ENCODE peak calls at places on chromosomes 1 and 21, in nine cellular contexts. T is CD8-positive, alpha-beta memory T cell; V is IMR-90; C is fibroblast of lung; W is A673; L is Panc1; Y is iPS DF 6.9; B is tibial artery; U is Peyer's patch. O is an unnamed sample.

GRCh38 chr1:29712801-29713200 is 476.5 kb downstream of the PTPRU start:
- DNase-seq in V (no peak), T (no peak), U (no peak), W (no peak), Y (no peak), C (no peak), B (no peak), L (no peak), O (no peak)

GRCh38 chr1:18945401-18945849 is 11.1 kb downstream of the IFFO2 start:
- DNase-seq in C (peak; percentile 78), T (no peak), V (peak; percentile 62), U (no peak), B (no peak), Y (no peak), W (peak; percentile 97), L (no peak), O (no peak)

GRCh38 chr1:29083318-29084195 is 40.1 kb downstream of the TMEM200B start:
- DNase-seq in W (peak; percentile 27), U (no peak), C (peak; percentile 10), T (no peak), V (no peak), B (no peak), L (no peak), Y (no peak), O (no peak)

GRCh38 chr21:44392916-44393315 is 39.5 kb downstream of the TRPM2 start:
- DNase-seq in B (no peak), C (no peak), T (no peak), W (no peak), U (peak; percentile 5), Y (no peak), L (no peak), V (no peak), O (no peak)

GRCh38 chr1:183576537-183576936 is 13.7 kb downstream of the NCF2 start:
- DNase-seq in Y (no peak), V (no peak), W (no peak), L (no peak), U (no peak), C (no peak), B (no peak), T (no peak), O (no peak)

GRCh38 chr1:24443241-24443656 is 27.6 kb downstream of the NIPAL3 start:
- DNase-seq in W (peak; percentile 14), U (no peak), L (no peak), B (no peak), V (no peak), Y (no peak), C (peak; percentile 36), T (no peak), O (no peak)

GRCh38 chr1:84078108-84078823 is 65.8 kb upstream of the PRKACB start:
- DNase-seq in C (peak; percentile 43), L (no peak), Y (no peak), B (peak; percentile 68), W (peak; percentile 40), V (peak; percentile 36), T (no peak), U (no peak), O (no peak)

GRCh38 chr1:42742617-42743301 is 2.7 kb upstream of the CLDN19 start:
- DNase-seq in C (no peak), V (no peak), L (no peak), Y (no peak), B (no peak), W (no peak), T (no peak), U (no peak), O (no peak)

GRCh38 chr1:43293896-43294760 is 6.7 kb upstream of the TIE1 start:
- DNase-seq in Y (no peak), B (no peak), T (no peak), C (peak; percentile 53), L (peak; percentile 18), U (no peak), V (peak; percentile 56), W (no peak), O (no peak)

GRCh38 chr21:41360072-41360821 is 1.6 kb upstream of the MX2 start:
- DNase-seq in L (no peak), U (peak; percentile 22), B (peak; percentile 72), W (no peak), V (peak; percentile 26), C (peak; percentile 49), Y (no peak), T (no peak), O (peak; percentile 64)

GRCh38 chr21:41362605-41363369 is 960 bp downstream of the MX2 start:
- DNase-seq in V (no peak), W (no peak), B (no peak), C (no peak), L (no peak), T (peak; percentile 22), Y (no peak), U (no peak), O (no peak)

GRCh38 chr21:41361786-41362604 is at the start of gene MX2:
- DNase-seq in T (peak; percentile 90), L (no peak), U (peak; percentile 85), B (peak; percentile 78), Y (no peak), V (peak; percentile 81), C (peak; percentile 83), W (no peak), O (peak; percentile 54)

GRCh38 chr21:41359289-41359688 is 2.5 kb upstream of the MX2 start:
- DNase-seq in Y (no peak), B (no peak), C (no peak), T (no peak), W (no peak), U (no peak), V (no peak), L (no peak), O (peak; percentile 5)

GRCh38 chr21:41361053-41361785 is 608 bp upstream of the MX2 start:
- DNase-seq in B (no peak), V (no peak), U (no peak), Y (no peak), T (no peak), W (no peak), L (no peak), C (no peak), O (peak; percentile 17)
- H3K4me3 ChIP-seq in B (peak overlapping the region; percentile 38), V (no peak overlapping the region), U (peak overlapping the region; percentile 45), Y (no peak overlapping the region), T (peak overlapping the region; percentile 91), W (no peak overlapping the region), L (no peak overlapping the region), C (no peak overlapping the region), O (peak overlapping the region; percentile 68)

DNA sequence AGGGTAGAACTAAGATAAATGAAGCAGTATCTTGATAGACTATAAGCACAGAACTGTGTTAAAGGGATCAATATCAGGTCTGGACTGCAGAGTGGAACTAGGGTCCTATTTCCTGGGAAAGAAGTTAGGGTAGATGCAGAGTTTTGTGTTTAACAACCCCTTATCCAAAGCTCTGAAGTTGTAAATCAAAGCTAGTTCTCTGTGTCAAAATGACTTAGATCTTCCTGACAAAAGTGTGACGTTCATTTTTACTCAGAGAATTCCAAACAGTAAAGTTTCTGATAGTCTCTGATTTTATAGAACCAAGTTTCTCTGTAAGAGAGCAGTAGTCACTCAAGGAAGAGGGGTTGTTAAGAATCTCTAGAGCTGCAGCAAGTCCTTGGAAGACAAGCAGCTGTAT is 8.3 kb downstream of the NUCKS1 start:
- DNase-seq in W (no peak), L (no peak), U (no peak), C (no peak), B (no peak), Y (no peak), V (no peak), T (no peak), O (no peak)
- H3K4me1 ChIP-seq in W (peaks cover 30% of the 10 kb centered on the region), L (peaks cover 34% of the 10 kb centered on the region), U (peaks cover 3% of the 10 kb centered on the region), C (no peaks in the 10 kb centered on the region), B (peaks cover 52% of the 10 kb centered on the region), Y (no peaks in the 10 kb centered on the region), V (peaks cover 7% of the 10 kb centered on the region), T (peaks cover 14% of the 10 kb centered on the region), O (no peaks in the 10 kb centered on the region)

GRCh38 chr1:184890539-184890973 is 83.8 kb downstream of the NIBAN1 start:
- DNase-seq in T (peak; percentile 83), W (no peak), C (peak; percentile 32), B (no peak), V (peak; percentile 28), L (no peak), Y (no peak), U (no peak), O (no peak)
- H3K4me3 ChIP-seq in T (peak overlapping the region; percentile 23), W (no peak overlapping the region), C (no peak overlapping the region), B (peak overlapping the region; percentile 11), V (no peak overlapping the region), L (no peak overlapping the region), Y (no peak overlapping the region), U (no peak overlapping the region), O (no peak overlapping the region)

DNA sequence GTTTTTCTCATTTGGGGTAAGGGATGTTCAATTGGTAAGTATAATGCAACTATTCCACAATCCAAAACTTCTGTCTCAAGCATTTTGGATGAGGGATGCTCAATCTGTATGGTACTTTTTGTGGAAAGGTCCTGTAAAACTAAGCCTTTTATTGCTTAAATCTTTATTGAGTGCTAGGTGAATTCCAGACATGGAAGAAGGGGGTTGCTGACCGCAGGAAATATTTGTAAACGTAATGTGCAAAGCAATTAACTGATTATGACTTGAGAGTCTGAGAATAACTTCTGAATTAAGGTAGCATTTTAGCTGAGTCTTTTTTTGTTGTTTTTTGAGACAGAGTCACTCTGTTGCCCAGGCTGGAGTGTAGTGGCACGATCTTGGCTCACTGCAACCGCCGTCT is 3.1 kb downstream of the AKIRIN1 start:
- DNase-seq in V (no peak), T (no peak), B (no peak), W (no peak), L (no peak), C (no peak), Y (no peak), U (no peak), O (no peak)
- H3K4me1 ChIP-seq in V (peaks cover 11% of the 10 kb centered on the region), T (peaks cover 69% of the 10 kb centered on the region), B (peaks cover 38% of the 10 kb centered on the region), W (peaks cover 22% of the 10 kb centered on the region), L (peaks cover 21% of the 10 kb centered on the region), C (peaks cover 2% of the 10 kb centered on the region), Y (peaks cover 2% of the 10 kb centered on the region), U (peaks cover 5% of the 10 kb centered on the region), O (no peaks in the 10 kb centered on the region)

DNA sequence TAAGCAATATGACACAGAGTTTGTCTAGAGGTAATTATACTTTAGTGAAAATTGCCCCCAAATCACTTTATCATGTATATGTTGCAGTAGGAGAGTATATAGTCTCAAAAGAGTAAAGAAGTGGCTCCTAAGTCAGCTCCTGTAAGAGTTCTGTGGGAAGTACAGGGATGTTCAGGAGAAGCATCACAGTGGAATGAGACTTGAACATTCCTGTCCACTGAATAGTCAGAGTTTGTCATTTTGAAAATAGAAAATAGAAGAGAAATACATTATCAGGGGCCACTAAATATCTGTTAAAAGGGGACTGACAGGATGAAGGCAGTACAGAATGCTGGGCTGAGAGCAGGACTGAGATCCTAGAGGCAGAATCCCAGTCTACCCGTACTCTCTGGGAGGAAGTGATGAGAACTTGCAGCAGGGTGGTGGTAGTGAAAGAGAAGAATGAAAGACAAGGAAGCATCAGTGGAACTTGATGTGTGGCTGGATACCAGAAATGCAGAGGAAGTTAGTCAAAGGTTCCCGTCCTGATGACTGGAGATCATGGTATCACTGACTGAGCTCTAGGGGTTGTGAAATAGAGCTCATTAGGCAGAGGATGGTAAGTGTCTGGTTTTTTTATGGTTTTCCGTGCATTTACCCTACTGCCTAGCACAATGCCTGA is 153.4 kb downstream of the FMN2 start:
- DNase-seq in U (no peak), V (peak; percentile 90), B (no peak), L (no peak), W (no peak), T (no peak), Y (no peak), C (peak; percentile 27), O (no peak)
- H3K4me3 ChIP-seq in U (no peak overlapping the region), V (peak overlapping the region; percentile 17), B (no peak overlapping the region), L (no peak overlapping the region), W (no peak overlapping the region), T (no peak overlapping the region), Y (no peak overlapping the region), C (no peak overlapping the region), O (no peak overlapping the region)

O was measured in breast epithelium.